ENCODE peak calls at places on chromosomes 11 and 22, in six cellular contexts. A is endodermal cell, J is RCC 7860, V is hippocampal formation, P is MM.1S, H is putamen. I is an unnamed sample.

GRCh38 chr11:123174196-123175183 is 20.6 kb downstream of the CLMP start:
- DNase-seq in V (no peak), P (no peak), J (peak; percentile 71), A (no peak), H (no peak), I (peak; percentile 85)

GRCh38 chr22:44615602-44616180 is 86.3 kb upstream of the PRR5 start:
- DNase-seq in H (no peak), P (no peak), A (no peak), V (no peak), J (no peak), I (no peak)

GRCh38 chr11:6307879-6308278 is 12.4 kb downstream of the CAVIN3 start:
- DNase-seq in H (no peak), A (no peak), P (no peak), V (no peak), J (no peak), I (peak; percentile 12)

GRCh38 chr22:37484115-37485005 is 1.8 kb downstream of the MFNG start:
- DNase-seq in J (no peak), V (no peak), A (no peak), H (peak; percentile 21), P (peak; percentile 86), I (no peak)

GRCh38 chr11:118715837-118716260 is 36.4 kb upstream of the TREH start:
- DNase-seq in P (no peak), A (peak; percentile 94), H (no peak), J (no peak), V (no peak), I (no peak)

GRCh38 chr11:69487391-69487790 is 5.9 kb downstream of the LINC01488 start:
- DNase-seq in P (no peak), H (no peak), A (no peak), J (no peak), V (no peak), I (no peak)

GRCh38 chr22:35590634-35591295 is 26.4 kb downstream of the MB start:
- DNase-seq in H (no peak), P (no peak), V (no peak), J (peak; percentile 25), A (peak; percentile 73), I (no peak)

GRCh38 chr22:17980013-17980510 is 44.3 kb downstream of the MICAL3 start:
- DNase-seq in J (no peak), A (no peak), P (no peak), H (no peak), V (no peak), I (no peak)

GRCh38 chr11:119067371-119068222 is at the start of gene VPS11:
- DNase-seq in J (peak; percentile 85), H (peak; percentile 96), P (peak; percentile 98), A (peak; percentile 98), V (peak; percentile 95), I (peak; percentile 98)

GRCh38 chr22:31139866-31140716 is at the start of gene PLA2G3:
- DNase-seq in H (no peak), A (peak; percentile 99), V (no peak), J (no peak), P (no peak), I (no peak)

GRCh38 chr22:32844251-32844650 is 42.7 kb downstream of the TIMP3 start:
- DNase-seq in V (no peak), A (no peak), P (no peak), H (no peak), J (no peak), I (no peak)

I was measured in MG63.